ENCODE peak calls at places on chromosomes 7 and 10, in eight cellular contexts. D is COR-L47; J is BE2C; U is Calu3; X is astrocyte; R is H4; A is stimulated activated naive B cell treated with anti-CD40 and anti-IgM and Interleukin-4, amounts not matched to agents 10 μg/mL and 1 μg/mL and 100 μg/mL, for 72 hours; P is NCI-H1092. Y is an unnamed sample.
A peak's percentile ranks its signal among the peaks of the same experiment; 100 is the strongest.

GRCh38 chr10:71359364-71360046 is 37.2 kb upstream of the CDH23 start:
- DNase-seq in D (no peak), J (no peak), U (no peak), X (no peak), R (no peak), A (peak; percentile 74), P (no peak), Y (no peak)

GRCh38 chr7:94509879-94510581 is 421 bp downstream of the CASD1 start:
- DNase-seq in D (peak; percentile 82), J (peak; percentile 77), U (peak; percentile 66), X (peak; percentile 51), R (peak; percentile 72), A (peak; percentile 69), P (peak; percentile 86), Y (peak; percentile 32)

GRCh38 chr10:120495226-120495625 is 38.2 kb downstream of the PLPP4 start:
- DNase-seq in D (no peak), J (peak; percentile 54), U (no peak), X (peak; percentile 89), R (peak; percentile 53), A (no peak), P (no peak), Y (no peak)

GRCh38 chr7:42593860-42594259 is 318.0 kb downstream of the C7orf25 start:
- DNase-seq in D (no peak), J (no peak), U (no peak), X (no peak), R (no peak), A (no peak), P (no peak), Y (no peak)

GRCh38 chr10:7488418-7488829 is 77.6 kb upstream of the SFMBT2 start:
- DNase-seq in D (peak; percentile 24), J (peak; percentile 27), U (peak; percentile 11), X (no peak), R (peak; percentile 64), A (no peak), P (no peak), Y (peak; percentile 7)

GRCh38 chr10:70722820-70723424 is 50.6 kb downstream of the ADAMTS14 start:
- DNase-seq in D (no peak), J (no peak), U (no peak), X (peak; percentile 76), R (no peak), A (no peak), P (no peak), Y (peak; percentile 60)

GRCh38 chr7:92603089-92603445 is 12.9 kb upstream of the FAM133B start:
- DNase-seq in D (no peak), J (no peak), U (no peak), X (no peak), R (no peak), A (no peak), P (no peak), Y (no peak)

GRCh38 chr10:91924212-91925021 is 847 bp downstream of the BTAF1 start:
- DNase-seq in D (no peak), J (no peak), U (no peak), X (peak; percentile 12), R (no peak), A (no peak), P (no peak), Y (peak; percentile 21)

GRCh38 chr10:14692344-14693199 is 82.1 kb downstream of the FAM107B start:
- DNase-seq in D (no peak), J (no peak), U (no peak), X (no peak), R (no peak), A (no peak), P (no peak), Y (no peak)

GRCh38 chr10:58028597-58029366 is 238.9 kb downstream of the IPMK start:
- DNase-seq in D (no peak), J (no peak), U (no peak), X (peak; percentile 86), R (peak; percentile 71), A (no peak), P (no peak), Y (peak; percentile 35)

GRCh38 chr10:58857251-58857650 is 319.2 kb upstream of the PHYHIPL start:
- DNase-seq in D (no peak), J (no peak), U (no peak), X (peak; percentile 4), R (no peak), A (no peak), P (no peak), Y (no peak)

GRCh38 chr7:27110163-27110976 is 7.9 kb upstream of the HOXA2 start:
- DNase-seq in D (no peak), J (no peak), U (no peak), X (peak; percentile 97), R (peak; percentile 96), A (no peak), P (peak; percentile 28), Y (no peak)

GRCh38 chr7:116977172-116977571 is 23.9 kb downstream of the ST7 start:
- DNase-seq in D (no peak), J (no peak), U (no peak), X (peak; percentile 77), R (no peak), A (no peak), P (no peak), Y (no peak)

GRCh38 chr10:6711286-6711817 is 131.3 kb upstream of the PRKCQ start:
- DNase-seq in D (no peak), J (no peak), U (no peak), X (no peak), R (no peak), A (no peak), P (no peak), Y (no peak)

GRCh38 chr7:51789494-51789893 is 472.9 kb upstream of the COBL start:
- DNase-seq in D (no peak), J (peak; percentile 22), U (no peak), X (no peak), R (peak; percentile 23), A (no peak), P (no peak), Y (peak; percentile 10)

GRCh38 chr7:41656357-41656756 is 46.5 kb downstream of the INHBA start:
- DNase-seq in D (no peak), J (no peak), U (no peak), X (peak; percentile 49), R (no peak), A (no peak), P (no peak), Y (peak; percentile 13)

GRCh38 chr10:86642499-86642898 is 11.8 kb upstream of the OPN4 start:
- DNase-seq in D (no peak), J (no peak), U (no peak), X (peak; percentile 23), R (peak; percentile 34), A (no peak), P (no peak), Y (peak; percentile 76)

GRCh38 chr10:128577958-128578750 is 451.9 kb upstream of the MKI67 start:
- DNase-seq in D (no peak), J (no peak), U (no peak), X (no peak), R (no peak), A (no peak), P (no peak), Y (no peak)

GRCh38 chr10:21510218-21511070 is 15.0 kb downstream of the SKIDA1 start:
- DNase-seq in D (no peak), J (no peak), U (no peak), X (no peak), R (no peak), A (no peak), P (no peak), Y (no peak)

GRCh38 chr10:84333864-84334451 is 5.6 kb downstream of the CCSER2 start:
- DNase-seq in D (no peak), J (no peak), U (no peak), X (peak; percentile 27), R (no peak), A (peak; percentile 11), P (no peak), Y (peak; percentile 69)

GRCh38 chr10:88270871-88271713 is 312.0 kb downstream of the RNLS start:
- DNase-seq in D (no peak), J (no peak), U (no peak), X (peak; percentile 91), R (no peak), A (peak; percentile 75), P (no peak), Y (peak; percentile 55)

GRCh38 chr7:68185641-68186040 is 1189.0 kb downstream of the TYW1 start:
- DNase-seq in D (peak; percentile 90), J (peak; percentile 19), U (no peak), X (no peak), R (no peak), A (no peak), P (peak; percentile 96), Y (no peak)

GRCh38 chr10:1544209-1544673 is 193.1 kb downstream of the ADARB2 start:
- DNase-seq in D (no peak), J (no peak), U (no peak), X (no peak), R (no peak), A (no peak), P (no peak), Y (no peak)

GRCh38 chr10:81026597-81026996 is 488.9 kb downstream of the SH2D4B start:
- DNase-seq in D (no peak), J (no peak), U (no peak), X (no peak), R (no peak), A (no peak), P (no peak), Y (no peak)

GRCh38 chr10:94279835-94280709 is 82.7 kb downstream of the NOC3L start:
- DNase-seq in D (no peak), J (peak; percentile 58), U (peak; percentile 62), X (no peak), R (peak; percentile 53), A (peak; percentile 20), P (peak; percentile 4), Y (peak; percentile 35)

GRCh38 chr7:95596183-95597135 is at the start of gene PDK4:
- DNase-seq in D (no peak), J (peak; percentile 22), U (peak; percentile 78), X (peak; percentile 19), R (peak; percentile 70), A (peak; percentile 21), P (no peak), Y (no peak)

GRCh38 chr10:74593470-74593869 is 232.9 kb upstream of the KAT6B start:
- DNase-seq in D (no peak), J (no peak), U (no peak), X (peak; percentile 38), R (peak; percentile 44), A (no peak), P (no peak), Y (peak; percentile 56)

GRCh38 chr7:77714195-77714594 is 17.9 kb downstream of the RSBN1L start:
- DNase-seq in D (no peak), J (no peak), U (no peak), X (no peak), R (no peak), A (no peak), P (no peak), Y (no peak)

GRCh38 chr10:11153766-11154165 is 136.1 kb downstream of the CELF2 start:
- DNase-seq in D (no peak), J (no peak), U (no peak), X (no peak), R (no peak), A (no peak), P (no peak), Y (no peak)

GRCh38 chr10:126521354-126521753 is 133.1 kb upstream of the ADAM12 start:
- DNase-seq in D (no peak), J (no peak), U (peak; percentile 21), X (peak; percentile 63), R (peak; percentile 82), A (no peak), P (no peak), Y (peak; percentile 35)

GRCh38 chr10:102065561-102066420 is 642 bp downstream of the HPS6 start:
- DNase-seq in D (no peak), J (peak; percentile 48), U (peak; percentile 13), X (no peak), R (no peak), A (no peak), P (no peak), Y (no peak)

GRCh38 chr10:122241836-122242235 is 29.3 kb upstream of the BTBD16 start:
- DNase-seq in D (no peak), J (no peak), U (no peak), X (no peak), R (no peak), A (no peak), P (no peak), Y (no peak)

GRCh38 chr10:128466831-128467371 is 340.7 kb upstream of the MKI67 start:
- DNase-seq in D (no peak), J (no peak), U (no peak), X (no peak), R (no peak), A (no peak), P (no peak), Y (no peak)

GRCh38 chr7:1109581-1110310 is 21.8 kb downstream of the GPER1 start:
- DNase-seq in D (no peak), J (no peak), U (no peak), X (no peak), R (no peak), A (no peak), P (no peak), Y (no peak)